ENCODE peak calls at places on chromosome 17, in five cellular contexts. One of them, this sample, is unnamed.

GRCh38 chr17:5838661-5839300 is 231.4 kb upstream of the WSCD1 start:
- DNase-seq in HS-5: no peak
- DNase-seq in kidney tubule cell: no peak
- DNase-seq in endothelial cell: peak
- DNase-seq in retina: peak
- DNase-seq in this sample: no peak

GRCh38 chr17:48335858-48336500 is 94.0 kb downstream of the SKAP1 start:
- DNase-seq in endothelial cell: no peak
- DNase-seq in HS-5: peak
- DNase-seq in retina: peak
- DNase-seq in kidney tubule cell: peak
- DNase-seq in this sample: peak

GRCh38 chr17:12415031-12415430 is 250.7 kb upstream of the MYOCD start:
- DNase-seq in endothelial cell: no peak
- DNase-seq in kidney tubule cell: peak
- DNase-seq in retina: no peak
- DNase-seq in HS-5: peak
- DNase-seq in this sample: no peak

GRCh38 chr17:80770881-80771611 is 220.6 kb upstream of the CHMP6 start:
- DNase-seq in retina: no peak
- DNase-seq in kidney tubule cell: no peak
- DNase-seq in HS-5: no peak
- DNase-seq in endothelial cell: no peak
- DNase-seq in this sample: no peak

GRCh38 chr17:58312021-58312630 is 16.5 kb downstream of the TSPOAP1 start:
- DNase-seq in kidney tubule cell: no peak
- DNase-seq in retina: no peak
- DNase-seq in endothelial cell: no peak
- DNase-seq in HS-5: no peak
- DNase-seq in this sample: no peak

GRCh38 chr17:32297860-32298259 is 32.2 kb downstream of the RHBDL3 start:
- DNase-seq in endothelial cell: no peak
- DNase-seq in retina: no peak
- DNase-seq in kidney tubule cell: no peak
- DNase-seq in HS-5: no peak
- DNase-seq in this sample: no peak

GRCh38 chr17:49193513-49194296 is 16.7 kb downstream of the GNGT2 start:
- DNase-seq in HS-5: no peak
- DNase-seq in kidney tubule cell: peak
- DNase-seq in endothelial cell: peak
- DNase-seq in retina: peak
- DNase-seq in this sample: peak

GRCh38 chr17:65593870-65594584 is 32.6 kb upstream of the AXIN2 start:
- DNase-seq in HS-5: no peak
- DNase-seq in kidney tubule cell: no peak
- DNase-seq in endothelial cell: no peak
- DNase-seq in retina: peak
- DNase-seq in this sample: no peak

GRCh38 chr17:34997355-34997862 is 17.1 kb downstream of the LIG3 start:
- DNase-seq in endothelial cell: no peak
- DNase-seq in HS-5: no peak
- DNase-seq in kidney tubule cell: peak
- DNase-seq in retina: no peak
- DNase-seq in this sample: peak

GRCh38 chr17:81218991-81219390 is 3.8 kb downstream of the CEP131 start:
- DNase-seq in endothelial cell: no peak
- DNase-seq in HS-5: no peak
- DNase-seq in kidney tubule cell: no peak
- DNase-seq in retina: no peak
- DNase-seq in this sample: no peak

GRCh38 chr17:65332375-65332774 is 195.2 kb downstream of the RGS9 start:
- DNase-seq in retina: no peak
- DNase-seq in HS-5: peak
- DNase-seq in endothelial cell: no peak
- DNase-seq in kidney tubule cell: peak
- DNase-seq in this sample: peak

GRCh38 chr17:50661795-50662391 is 27.2 kb downstream of the ABCC3 start:
- DNase-seq in retina: no peak
- DNase-seq in HS-5: peak
- DNase-seq in endothelial cell: peak
- DNase-seq in kidney tubule cell: peak
- DNase-seq in this sample: peak

GRCh38 chr17:82291582-82292250 is 18.2 kb upstream of the CSNK1D start:
- DNase-seq in HS-5: no peak
- DNase-seq in kidney tubule cell: no peak
- DNase-seq in endothelial cell: no peak
- DNase-seq in retina: no peak
- DNase-seq in this sample: no peak

GRCh38 chr17:80009391-80010282 is 26.0 kb downstream of the TBC1D16 start:
- DNase-seq in endothelial cell: no peak
- DNase-seq in HS-5: no peak
- DNase-seq in retina: no peak
- DNase-seq in kidney tubule cell: no peak
- DNase-seq in this sample: no peak

GRCh38 chr17:81125573-81126081 is 39.7 kb upstream of the PVALEF start:
- DNase-seq in endothelial cell: no peak
- DNase-seq in retina: no peak
- DNase-seq in HS-5: no peak
- DNase-seq in kidney tubule cell: peak
- DNase-seq in this sample: peak